ENCODE peak calls at places on chromosomes 4 and X, in nine cellular contexts. B is fibroblast of villous mesenchyme; C is mesenchymal stem cell; X is psoas muscle; J is AG09309; M is endodermal cell; L is CD8-positive, alpha-beta memory T cell; O is PC-3; E is brain microvascular endothelial cell. Z is an unnamed sample.

GRCh38 chr4:133112641-133113040 is 36.5 kb upstream of the PCDH10 start:
- DNase-seq in C (no peak), M (no peak), X (no peak), B (no peak), L (no peak), J (no peak), E (no peak), O (no peak), Z (no peak)

GRCh38 chrX:110732274-110732673 is 63.3 kb downstream of the CHRDL1 start:
- DNase-seq in J (no peak), M (peak; percentile 48), L (no peak), O (no peak), X (no peak), C (no peak), E (no peak), B (no peak), Z (peak; percentile 14)

GRCh38 chrX:13272426-13272825 is 47.4 kb downstream of the ATXN3L start:
- DNase-seq in X (no peak), B (no peak), L (no peak), E (no peak), J (no peak), M (no peak), C (no peak), O (no peak), Z (no peak)

GRCh38 chr4:147717878-147718277 is 14.0 kb upstream of the ARHGAP10 start:
- DNase-seq in X (no peak), J (no peak), O (no peak), C (no peak), B (no peak), M (no peak), L (no peak), E (no peak), Z (no peak)

GRCh38 chr4:81631958-81632439 is 160.3 kb upstream of the RASGEF1B start:
- DNase-seq in X (no peak), M (no peak), L (no peak), O (peak; percentile 88), B (peak; percentile 32), C (peak; percentile 70), E (peak; percentile 83), J (peak; percentile 13), Z (no peak)

GRCh38 chrX:38664285-38664684 is 102.9 kb downstream of the TSPAN7 start:
- DNase-seq in J (peak; percentile 13), B (peak; percentile 40), X (no peak), O (peak; percentile 56), M (peak; percentile 62), C (peak; percentile 48), L (no peak), E (peak; percentile 15), Z (peak; percentile 26)

GRCh38 chrX:32451954-32452518 is 759.3 kb downstream of the DMD start:
- DNase-seq in B (no peak), M (no peak), O (no peak), J (no peak), X (no peak), C (no peak), L (no peak), E (no peak), Z (no peak)

GRCh38 chr4:54959656-54960055 is 165.7 kb downstream of the KDR start:
- DNase-seq in M (no peak), O (no peak), C (peak; percentile 52), X (no peak), B (peak; percentile 40), L (no peak), J (peak; percentile 85), E (peak; percentile 85), Z (no peak)

GRCh38 chrX:133415276-133416105 is at the start of gene GPC4:
- DNase-seq in M (peak; percentile 90), B (no peak), E (peak; percentile 6), O (peak; percentile 76), J (no peak), C (peak; percentile 67), L (no peak), X (peak; percentile 88), Z (peak; percentile 97)

GRCh38 chrX:20727447-20727846 is 460.7 kb upstream of the RPS6KA3 start:
- DNase-seq in L (no peak), O (peak; percentile 61), E (no peak), C (no peak), M (no peak), B (no peak), X (no peak), J (no peak), Z (no peak)

GRCh38 chr4:99403380-99404194 is 31.6 kb downstream of the ADH7 start:
- DNase-seq in M (no peak), B (peak; percentile 72), E (no peak), C (no peak), X (no peak), L (no peak), O (no peak), J (no peak), Z (no peak)

GRCh38 chr4:82892467-82892802 is 1.5 kb upstream of the SEC31A start:
- DNase-seq in M (no peak), L (no peak), C (no peak), X (no peak), B (no peak), J (no peak), O (no peak), E (no peak), Z (no peak)
- H3K4me3 ChIP-seq in M (peak overlapping the region; percentile 98), L (no peak overlapping the region), C (no peak overlapping the region), X (no peak overlapping the region), B (no peak overlapping the region), J (no peak overlapping the region), O (no peak overlapping the region), E (no peak overlapping the region), Z (no peak overlapping the region)

DNA sequence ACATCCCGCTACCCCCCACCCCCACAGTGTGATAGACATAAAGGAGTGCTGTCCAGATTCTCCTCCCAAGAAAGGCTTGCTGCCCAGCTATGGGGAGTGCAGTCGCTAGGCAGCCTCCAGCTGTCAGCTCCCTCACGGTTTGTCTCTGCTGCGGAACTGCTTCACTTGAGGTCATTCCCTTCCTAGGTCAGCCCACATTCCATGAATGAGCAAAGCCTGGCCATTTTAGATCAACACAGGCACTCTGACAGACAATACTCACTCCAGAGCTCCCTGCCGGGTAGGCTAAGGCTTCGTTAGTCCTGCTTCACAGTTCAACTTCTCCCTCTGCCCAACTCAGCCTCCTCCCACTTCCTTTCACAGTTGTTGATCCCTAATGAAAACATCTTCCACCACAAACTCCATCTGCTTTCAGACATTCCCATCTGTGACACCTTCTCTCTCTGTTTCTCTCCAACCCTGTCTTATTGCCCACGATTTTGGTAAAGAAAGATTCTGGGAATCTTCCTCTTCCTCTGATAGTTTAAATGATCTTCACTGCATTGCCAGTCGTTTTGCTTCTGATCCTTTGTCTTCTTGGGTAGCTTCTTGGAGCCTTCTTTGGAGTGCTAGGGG is 318.9 kb upstream of the F9 start:
- DNase-seq in O (no peak), E (no peak), J (no peak), B (no peak), M (peak; percentile 75), L (no peak), C (no peak), X (no peak), Z (peak; percentile 68)
- H3K4me3 ChIP-seq in O (no peak overlapping the region), E (no peak overlapping the region), J (no peak overlapping the region), B (no peak overlapping the region), M (peak overlapping the region; percentile 58), L (no peak overlapping the region), C (no peak overlapping the region), X (no peak overlapping the region), Z (no peak overlapping the region)

GRCh38 chr4:76546282-76547166 is 111.5 kb downstream of the SHROOM3 start:
- DNase-seq in E (peak; percentile 77), O (peak; percentile 82), J (peak; percentile 88), X (no peak), M (peak; percentile 64), B (peak; percentile 86), C (peak; percentile 82), L (no peak), Z (no peak)
- H3K4me3 ChIP-seq in E (no peak overlapping the region), O (peak overlapping the region; percentile 45), J (no peak overlapping the region), X (no peak overlapping the region), M (no peak overlapping the region), B (no peak overlapping the region), C (no peak overlapping the region), L (no peak overlapping the region), Z (no peak overlapping the region)

GRCh38 chr4:68218044-68218443 is 27.4 kb downstream of the TMPRSS11B start:
- DNase-seq in L (no peak), O (peak; percentile 40), E (no peak), X (no peak), B (no peak), C (no peak), J (no peak), M (no peak), Z (peak; percentile 2)
- H3K4me3 ChIP-seq in L (no peak overlapping the region), O (no peak overlapping the region), E (no peak overlapping the region), X (no peak overlapping the region), B (no peak overlapping the region), C (no peak overlapping the region), J (no peak overlapping the region), M (no peak overlapping the region), Z (no peak overlapping the region)

DNA sequence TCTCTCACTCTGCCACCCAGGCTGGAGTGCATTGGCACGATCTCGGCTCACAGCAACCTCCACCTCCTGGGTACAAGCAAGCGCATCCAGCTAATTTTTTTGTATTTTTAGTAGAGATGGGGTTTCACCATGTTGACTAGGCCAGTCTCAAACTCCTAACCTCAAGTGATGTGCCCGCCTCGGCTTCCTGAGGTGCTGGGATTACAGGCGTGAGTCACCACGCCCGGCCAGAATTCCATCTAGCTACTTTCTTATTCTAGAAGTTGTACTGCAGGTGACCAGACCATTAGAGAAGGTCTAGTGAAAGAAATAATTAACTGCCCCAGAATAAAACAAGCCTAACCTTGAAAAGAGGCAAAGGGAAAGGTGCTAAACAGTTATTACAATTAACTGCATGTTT is 2.2 kb downstream of the LRBA start:
- DNase-seq in B (no peak), L (no peak), J (no peak), C (no peak), X (no peak), O (peak; percentile 60), E (no peak), M (peak; percentile 71), Z (no peak)
- H3K4me3 ChIP-seq in B (no peak overlapping the region), L (peak overlapping the region; percentile 47), J (no peak overlapping the region), C (no peak overlapping the region), X (peak overlapping the region; percentile 98), O (peak overlapping the region; percentile 88), E (no peak overlapping the region), M (peak overlapping the region; percentile 97), Z (peak overlapping the region; percentile 98)

GRCh38 chrX:115948018-115948923 is 222.3 kb upstream of the AGTR2 start:
- DNase-seq in X (no peak), L (no peak), E (no peak), M (peak; percentile 44), O (peak; percentile 67), C (no peak), J (no peak), B (no peak), Z (peak; percentile 36)
- H3K4me3 ChIP-seq in X (no peak overlapping the region), L (no peak overlapping the region), E (no peak overlapping the region), M (no peak overlapping the region), O (no peak overlapping the region), C (no peak overlapping the region), J (no peak overlapping the region), B (no peak overlapping the region), Z (no peak overlapping the region)

DNA sequence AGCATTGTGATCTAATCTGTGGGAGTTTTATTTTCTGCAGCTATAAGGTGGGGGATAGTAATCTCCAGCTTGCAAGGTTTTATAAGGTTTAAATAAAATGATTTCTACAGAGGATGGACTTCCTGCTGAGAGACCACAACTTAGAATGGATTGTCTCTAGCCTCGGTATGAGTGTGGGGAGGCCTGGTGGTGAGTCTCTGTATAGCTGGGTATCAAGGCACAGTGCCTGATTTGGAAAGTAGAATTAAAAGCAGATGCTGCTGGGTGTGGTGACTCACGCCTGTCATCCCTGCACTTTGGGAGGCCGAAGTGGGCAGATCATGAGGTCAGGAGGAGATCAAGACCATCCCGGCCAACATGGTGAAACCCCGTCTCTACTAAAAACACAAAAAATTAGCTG is 162.0 kb upstream of the GATB start:
- DNase-seq in C (no peak), M (no peak), O (no peak), L (no peak), E (no peak), J (no peak), X (no peak), B (no peak), Z (no peak)
- H3K4me3 ChIP-seq in C (no peak overlapping the region), M (no peak overlapping the region), O (no peak overlapping the region), L (no peak overlapping the region), E (no peak overlapping the region), J (no peak overlapping the region), X (no peak overlapping the region), B (no peak overlapping the region), Z (no peak overlapping the region)

Z was measured in H7.